ENCODE peak calls at places on chromosome 16, in five cellular contexts. W is heart left ventricle, Y is left ventricle myocardium inferior, L is lung, J is tibial artery. P is an unnamed sample.

GRCh38 chr16:12575288-12575687 is 228.4 kb downstream of the CPPED1 start:
- DNase-seq in Y (no peak), W (no peak), L (no peak), J (no peak), P (no peak)

GRCh38 chr16:87099001-87099740 is 218.0 kb downstream of the C16orf95 start:
- DNase-seq in W (no peak), Y (no peak), J (no peak), L (no peak), P (peak; percentile 89)

GRCh38 chr16:66961065-66961744 is at the start of gene CES3:
- DNase-seq in L (peak; percentile 64), Y (peak; percentile 40), J (peak; percentile 38), W (peak; percentile 64), P (peak; percentile 81)

GRCh38 chr16:19168173-19169080 is at the start of gene SYT17:
- DNase-seq in W (peak; percentile 28), Y (peak; percentile 19), J (no peak), L (peak; percentile 34), P (peak; percentile 8)

GRCh38 chr16:50517450-50518252 is 30.5 kb upstream of the NKD1 start:
- DNase-seq in Y (no peak), L (no peak), W (no peak), J (no peak), P (no peak)

GRCh38 chr16:50463581-50464324 is 84.4 kb upstream of the NKD1 start:
- DNase-seq in Y (no peak), J (no peak), L (no peak), W (no peak), P (no peak)

GRCh38 chr16:30546115-30546514 is 11.5 kb upstream of the ZNF747 start:
- DNase-seq in J (no peak), W (no peak), Y (no peak), L (no peak), P (no peak)

GRCh38 chr16:14013571-14014283 is 57.4 kb upstream of the MRTFB start:
- DNase-seq in J (peak; percentile 60), L (peak; percentile 42), W (peak; percentile 48), Y (no peak), P (no peak)

GRCh38 chr16:87822571-87822970 is 46.7 kb downstream of the SLC7A5 start:
- DNase-seq in L (no peak), Y (no peak), W (no peak), J (no peak), P (no peak)

GRCh38 chr16:87575027-87575804 is 27.1 kb upstream of the JPH3 start:
- DNase-seq in J (no peak), L (no peak), W (no peak), Y (no peak), P (no peak)

GRCh38 chr16:89216315-89217137 is 977 bp upstream of the ZNF778 start:
- DNase-seq in Y (peak; percentile 80), L (peak; percentile 83), W (peak; percentile 73), J (peak; percentile 85), P (peak; percentile 83)

GRCh38 chr16:9309844-9310243 is 218.4 kb downstream of the HAPSTR1 start:
- DNase-seq in Y (no peak), J (no peak), L (no peak), W (no peak), P (no peak)

GRCh38 chr16:27224741-27225300 is 21.5 kb downstream of the KDM8 start:
- DNase-seq in W (no peak), Y (no peak), J (no peak), L (no peak), P (peak; percentile 21)

GRCh38 chr16:3306078-3306477 is 781 bp downstream of the ZNF75A start:
- DNase-seq in J (no peak), Y (no peak), W (no peak), L (no peak), P (no peak)

GRCh38 chr16:3305109-3306068 is at the start of the genes TIGD7 and ZNF75A:
- DNase-seq in J (peak; percentile 72), W (peak; percentile 93), Y (peak; percentile 88), L (peak; percentile 87), P (peak; percentile 84)

GRCh38 chr16:3304370-3304769 is 860 bp downstream of the TIGD7 start:
- DNase-seq in J (no peak), L (no peak), Y (no peak), W (no peak), P (no peak)
- H3K9me3 ChIP-seq in J (peaks cover 79% of the 10 kb centered on the region), L (peaks cover 2% of the 10 kb centered on the region), Y (peaks cover 86% of the 10 kb centered on the region), W (peaks cover 87% of the 10 kb centered on the region), P (no peaks in the 10 kb centered on the region)

GRCh38 chr16:2042171-2042570 is 5.5 kb downstream of the NTHL1 start:
- DNase-seq in W (peak; percentile 88), Y (peak; percentile 78), L (peak; percentile 84), J (no peak), P (peak; percentile 80)

GRCh38 chr16:2042666-2043295 is 4.9 kb downstream of the NTHL1 start:
- DNase-seq in Y (no peak), L (no peak), W (no peak), J (no peak), P (no peak)

GRCh38 chr16:2044541-2044940 is 3.1 kb downstream of the NTHL1 start:
- DNase-seq in Y (no peak), L (no peak), J (no peak), W (no peak), P (no peak)

GRCh38 chr16:2043296-2043979 is 4.2 kb downstream of the NTHL1 start:
- DNase-seq in W (no peak), L (peak; percentile 71), J (no peak), Y (no peak), P (peak; percentile 30)

GRCh38 chr16:2043980-2044451 is 3.6 kb downstream of the NTHL1 start:
- DNase-seq in Y (peak; percentile 68), W (peak; percentile 81), J (peak; percentile 55), L (peak; percentile 64), P (no peak)
- H3K4me1 ChIP-seq in Y (peaks cover 98% of the 10 kb centered on the region), W (peaks cover 79% of the 10 kb centered on the region), J (peaks cover 5% of the 10 kb centered on the region), L (peaks cover 8% of the 10 kb centered on the region), P (peaks cover 9% of the 10 kb centered on the region)

GRCh38 chr16:81929841-81930240 is 81.4 kb downstream of the SDR42E1 start:
- DNase-seq in Y (no peak), W (no peak), L (no peak), J (no peak), P (no peak)

GRCh38 chr16:81928975-81929374 is 82.3 kb downstream of the SDR42E1 start:
- DNase-seq in J (no peak), Y (no peak), L (peak; percentile 35), W (no peak), P (no peak)

GRCh38 chr16:81927561-81928185 is 83.6 kb downstream of the SDR42E1 start:
- DNase-seq in J (no peak), L (no peak), W (no peak), Y (no peak), P (no peak)

GRCh38 chr16:81932668-81933067 is 78.6 kb downstream of the SDR42E1 start:
- DNase-seq in Y (no peak), W (no peak), J (no peak), L (no peak), P (no peak)

DNA sequence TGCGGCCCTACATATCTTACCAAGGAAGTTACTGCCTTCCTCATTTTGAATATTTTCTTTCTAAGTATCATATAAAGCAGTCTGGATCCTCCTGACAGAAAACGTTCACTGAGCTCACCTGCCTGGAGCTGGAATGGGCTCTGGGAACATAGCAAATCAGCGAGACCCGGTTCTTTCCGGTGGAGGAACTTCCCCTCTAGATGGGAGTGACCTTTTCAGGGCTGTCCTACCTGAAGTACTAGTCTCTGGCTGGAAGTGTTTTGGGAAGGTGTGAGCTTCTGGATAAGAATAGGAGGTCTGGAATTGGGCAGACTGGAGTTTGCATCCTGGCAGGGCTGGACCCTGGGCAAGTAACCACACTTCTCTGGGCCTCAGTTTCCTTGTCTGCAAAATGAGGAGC is 79.3 kb downstream of the SDR42E1 start:
- DNase-seq in L (no peak), J (no peak), Y (no peak), W (no peak), P (no peak)
- H3K27me3 ChIP-seq in L (no peaks in the 10 kb centered on the region), J (no peaks in the 10 kb centered on the region), Y (no peaks in the 10 kb centered on the region), W (no peaks in the 10 kb centered on the region), P (no peaks in the 10 kb centered on the region)

GRCh38 chr16:85398050-85398451 is 215.1 kb upstream of the GSE1 start:
- DNase-seq in Y (peak; percentile 2), L (no peak), W (no peak), J (peak; percentile 15), P (no peak)
- H3K9me3 ChIP-seq in Y (no peaks in the 10 kb centered on the region), L (no peaks in the 10 kb centered on the region), W (no peaks in the 10 kb centered on the region), J (no peaks in the 10 kb centered on the region), P (no peaks in the 10 kb centered on the region)

GRCh38 chr16:81614654-81615359 is 164.3 kb upstream of the PLCG2 start:
- DNase-seq in Y (no peak), L (no peak), J (no peak), W (no peak), P (no peak)
- H3K4me1 ChIP-seq in Y (peaks cover 62% of the 10 kb centered on the region), L (no peaks in the 10 kb centered on the region), J (no peaks in the 10 kb centered on the region), W (peaks cover 27% of the 10 kb centered on the region), P (no peaks in the 10 kb centered on the region)

GRCh38 chr16:22843122-22843521 is 29.2 kb downstream of the HS3ST2 start:
- DNase-seq in W (no peak), L (no peak), J (no peak), Y (no peak), P (no peak)
- H3K27me3 ChIP-seq in W (peaks cover 15% of the 10 kb centered on the region), L (no peaks in the 10 kb centered on the region), J (no peaks in the 10 kb centered on the region), Y (peaks cover 94% of the 10 kb centered on the region), P (no peaks in the 10 kb centered on the region)

DNA sequence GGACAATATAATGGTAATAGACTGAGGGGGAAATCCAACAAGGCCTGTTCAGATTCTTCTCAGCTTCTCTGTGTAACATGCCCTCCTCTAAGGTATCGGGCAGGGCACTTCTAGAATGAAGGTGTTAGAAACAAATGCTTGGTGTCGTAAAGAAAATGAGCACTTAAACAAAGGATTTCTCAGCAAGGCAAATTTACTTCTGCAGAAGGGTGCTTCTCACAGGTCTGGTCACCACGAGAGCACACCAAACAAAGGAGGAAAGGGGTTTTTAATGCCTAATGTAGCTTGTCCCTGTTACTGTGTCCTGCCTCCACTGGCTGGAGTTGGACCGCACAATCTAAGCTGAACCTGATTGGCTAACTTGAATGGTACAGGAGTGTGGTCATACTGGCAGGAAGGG is 642.6 kb upstream of the CDH8 start:
- DNase-seq in J (no peak), W (no peak), L (no peak), Y (no peak), P (no peak)
- H3K9me3 ChIP-seq in J (peaks cover 16% of the 10 kb centered on the region), W (peaks cover 30% of the 10 kb centered on the region), L (peaks cover 9% of the 10 kb centered on the region), Y (peaks cover 49% of the 10 kb centered on the region), P (no peaks in the 10 kb centered on the region)

GRCh38 chr16:20612551-20613470 is 36.6 kb upstream of the ACSM2B start:
- DNase-seq in W (peak; percentile 65), J (peak; percentile 78), L (peak; percentile 90), Y (peak; percentile 66), P (no peak)
- H3K4me1 ChIP-seq in W (no peaks in the 10 kb centered on the region), J (no peaks in the 10 kb centered on the region), L (no peaks in the 10 kb centered on the region), Y (peaks cover 24% of the 10 kb centered on the region), P (peaks cover 7% of the 10 kb centered on the region)